ENCODE peak calls at places on chromosome 1, in eight cellular contexts. One of them, this sample, is unnamed.

GRCh38 chr1:225611537-225612223 is 41.2 kb downstream of the ENAH start:
- DNase-seq in body of pancreas: peak
- DNase-seq in GM12891: no peak
- DNase-seq in uterus: no peak
- DNase-seq in ovary: no peak
- DNase-seq in right lobe of liver: no peak
- DNase-seq in adrenal gland: no peak
- DNase-seq in K562: no peak
- DNase-seq in this sample: no peak

GRCh38 chr1:93758842-93759515 is 77.3 kb upstream of the BCAR3 start:
- DNase-seq in body of pancreas: no peak
- DNase-seq in GM12891: no peak
- DNase-seq in uterus: no peak
- DNase-seq in ovary: no peak
- DNase-seq in right lobe of liver: peak
- DNase-seq in adrenal gland: peak
- DNase-seq in K562: no peak
- DNase-seq in this sample: no peak

GRCh38 chr1:207959141-207959825 is 48.4 kb upstream of the CD34 start:
- DNase-seq in body of pancreas: peak
- DNase-seq in GM12891: no peak
- DNase-seq in uterus: peak
- DNase-seq in ovary: peak
- DNase-seq in right lobe of liver: peak
- DNase-seq in adrenal gland: peak
- DNase-seq in K562: no peak
- DNase-seq in this sample: peak

GRCh38 chr1:34710811-34711210 is 44.0 kb upstream of the GJB5 start:
- DNase-seq in body of pancreas: no peak
- DNase-seq in GM12891: no peak
- DNase-seq in uterus: no peak
- DNase-seq in ovary: no peak
- DNase-seq in right lobe of liver: no peak
- DNase-seq in adrenal gland: no peak
- DNase-seq in K562: no peak
- DNase-seq in this sample: no peak

GRCh38 chr1:94102126-94102525 is 18.8 kb downstream of the ABCA4 start:
- DNase-seq in body of pancreas: no peak
- DNase-seq in GM12891: no peak
- DNase-seq in uterus: no peak
- DNase-seq in ovary: no peak
- DNase-seq in right lobe of liver: no peak
- DNase-seq in adrenal gland: no peak
- DNase-seq in K562: no peak
- DNase-seq in this sample: no peak

GRCh38 chr1:38690790-38691189 is 168.8 kb downstream of the RRAGC start:
- DNase-seq in body of pancreas: no peak
- DNase-seq in GM12891: no peak
- DNase-seq in uterus: no peak
- DNase-seq in ovary: no peak
- DNase-seq in right lobe of liver: no peak
- DNase-seq in adrenal gland: no peak
- DNase-seq in K562: no peak
- DNase-seq in this sample: no peak

GRCh38 chr1:17239420-17239819 is 9.5 kb upstream of the PADI3 start:
- DNase-seq in body of pancreas: peak
- DNase-seq in GM12891: peak
- DNase-seq in uterus: no peak
- DNase-seq in ovary: no peak
- DNase-seq in right lobe of liver: no peak
- DNase-seq in adrenal gland: peak
- DNase-seq in K562: peak
- DNase-seq in this sample: peak

GRCh38 chr1:233790121-233790520 is 114.4 kb upstream of the SLC35F3 start:
- DNase-seq in body of pancreas: no peak
- DNase-seq in GM12891: no peak
- DNase-seq in uterus: no peak
- DNase-seq in ovary: no peak
- DNase-seq in right lobe of liver: no peak
- DNase-seq in adrenal gland: no peak
- DNase-seq in K562: no peak
- DNase-seq in this sample: no peak

GRCh38 chr1:168623003-168623828 is 46.8 kb downstream of the XCL1 start:
- DNase-seq in body of pancreas: no peak
- DNase-seq in GM12891: no peak
- DNase-seq in uterus: no peak
- DNase-seq in ovary: no peak
- DNase-seq in right lobe of liver: no peak
- DNase-seq in adrenal gland: peak
- DNase-seq in K562: no peak
- DNase-seq in this sample: no peak

GRCh38 chr1:33089457-33089856 is 8.5 kb downstream of the AZIN2 start:
- DNase-seq in body of pancreas: no peak
- DNase-seq in GM12891: no peak
- DNase-seq in uterus: no peak
- DNase-seq in ovary: no peak
- DNase-seq in right lobe of liver: peak
- DNase-seq in adrenal gland: no peak
- DNase-seq in K562: no peak
- DNase-seq in this sample: peak

GRCh38 chr1:192702212-192702993 is 66.5 kb downstream of the RGS13 start:
- DNase-seq in body of pancreas: no peak
- DNase-seq in GM12891: no peak
- DNase-seq in uterus: no peak
- DNase-seq in ovary: no peak
- DNase-seq in right lobe of liver: no peak
- DNase-seq in adrenal gland: no peak
- DNase-seq in K562: no peak
- DNase-seq in this sample: no peak

GRCh38 chr1:231278100-231278790 is 37.2 kb downstream of the GNPAT start:
- DNase-seq in body of pancreas: peak
- DNase-seq in GM12891: no peak
- DNase-seq in uterus: no peak
- DNase-seq in ovary: no peak
- DNase-seq in right lobe of liver: no peak
- DNase-seq in adrenal gland: no peak
- DNase-seq in K562: no peak
- DNase-seq in this sample: peak

GRCh38 chr1:59020151-59020997 is 236.5 kb upstream of the JUN start:
- DNase-seq in body of pancreas: peak
- DNase-seq in GM12891: no peak
- DNase-seq in uterus: peak
- DNase-seq in ovary: peak
- DNase-seq in right lobe of liver: no peak
- DNase-seq in adrenal gland: peak
- DNase-seq in K562: no peak
- DNase-seq in this sample: peak

GRCh38 chr1:160710531-160711252 is 930 bp downstream of the CD48 start:
- DNase-seq in body of pancreas: no peak
- DNase-seq in GM12891: no peak
- DNase-seq in uterus: no peak
- DNase-seq in ovary: no peak
- DNase-seq in right lobe of liver: no peak
- DNase-seq in adrenal gland: no peak
- DNase-seq in K562: no peak
- DNase-seq in this sample: no peak

DNA sequence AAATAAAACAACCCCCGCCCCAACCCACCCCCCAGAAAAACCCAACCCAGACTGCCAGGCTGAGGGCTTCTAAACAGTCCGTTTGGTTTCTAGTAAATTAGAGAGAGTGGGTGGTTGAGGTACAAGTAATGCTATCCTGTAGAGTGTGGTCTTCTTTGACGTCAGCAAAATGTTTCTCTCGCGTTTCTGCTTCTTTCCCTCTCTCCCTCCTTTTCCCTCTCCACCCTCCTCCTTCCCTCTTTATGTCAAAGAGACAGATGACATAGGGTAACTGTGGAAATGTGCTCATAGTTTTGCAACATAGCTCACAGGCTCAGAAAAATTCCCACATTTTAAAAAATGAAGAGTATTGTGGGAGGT is 158.3 kb downstream of the TOMM20 start:
- DNase-seq in body of pancreas: no peak
- DNase-seq in GM12891: no peak
- DNase-seq in uterus: no peak
- DNase-seq in ovary: peak
- DNase-seq in right lobe of liver: no peak
- DNase-seq in adrenal gland: no peak
- DNase-seq in K562: no peak
- DNase-seq in this sample: no peak
- TF ChIP-seq POLR2A in body of pancreas: no peak
- TF ChIP-seq POLR2A in GM12891: no peak
- TF ChIP-seq POLR2A in uterus: no peak
- TF ChIP-seq POLR2A in ovary: no peak
- TF ChIP-seq POLR2A in right lobe of liver: no peak
- TF ChIP-seq POLR2A in adrenal gland: no peak
- TF ChIP-seq POLR2A in K562: no peak
- TF ChIP-seq POLR2A in this sample: no peak

GRCh38 chr1:2204384-2205190 is 10.0 kb upstream of the FAAP20 start:
- DNase-seq in body of pancreas: peak
- DNase-seq in GM12891: peak
- DNase-seq in uterus: peak
- DNase-seq in ovary: peak
- DNase-seq in right lobe of liver: peak
- DNase-seq in adrenal gland: no peak
- DNase-seq in K562: peak
- DNase-seq in this sample: peak

GRCh38 chr1:2203671-2204383 is 9.3 kb upstream of the FAAP20 start:
- DNase-seq in body of pancreas: no peak
- DNase-seq in GM12891: no peak
- DNase-seq in uterus: peak
- DNase-seq in ovary: peak
- DNase-seq in right lobe of liver: no peak
- DNase-seq in adrenal gland: peak
- DNase-seq in K562: no peak
- DNase-seq in this sample: no peak

GRCh38 chr1:2206813-2207488 is 12.4 kb upstream of the FAAP20 start:
- DNase-seq in body of pancreas: no peak
- DNase-seq in GM12891: no peak
- DNase-seq in uterus: peak
- DNase-seq in ovary: peak
- DNase-seq in right lobe of liver: peak
- DNase-seq in adrenal gland: no peak
- DNase-seq in K562: peak
- DNase-seq in this sample: peak

GRCh38 chr1:2202843-2203601 is 8.4 kb upstream of the FAAP20 start:
- DNase-seq in body of pancreas: no peak
- DNase-seq in GM12891: no peak
- DNase-seq in uterus: no peak
- DNase-seq in ovary: no peak
- DNase-seq in right lobe of liver: no peak
- DNase-seq in adrenal gland: no peak
- DNase-seq in K562: no peak
- DNase-seq in this sample: no peak

DNA sequence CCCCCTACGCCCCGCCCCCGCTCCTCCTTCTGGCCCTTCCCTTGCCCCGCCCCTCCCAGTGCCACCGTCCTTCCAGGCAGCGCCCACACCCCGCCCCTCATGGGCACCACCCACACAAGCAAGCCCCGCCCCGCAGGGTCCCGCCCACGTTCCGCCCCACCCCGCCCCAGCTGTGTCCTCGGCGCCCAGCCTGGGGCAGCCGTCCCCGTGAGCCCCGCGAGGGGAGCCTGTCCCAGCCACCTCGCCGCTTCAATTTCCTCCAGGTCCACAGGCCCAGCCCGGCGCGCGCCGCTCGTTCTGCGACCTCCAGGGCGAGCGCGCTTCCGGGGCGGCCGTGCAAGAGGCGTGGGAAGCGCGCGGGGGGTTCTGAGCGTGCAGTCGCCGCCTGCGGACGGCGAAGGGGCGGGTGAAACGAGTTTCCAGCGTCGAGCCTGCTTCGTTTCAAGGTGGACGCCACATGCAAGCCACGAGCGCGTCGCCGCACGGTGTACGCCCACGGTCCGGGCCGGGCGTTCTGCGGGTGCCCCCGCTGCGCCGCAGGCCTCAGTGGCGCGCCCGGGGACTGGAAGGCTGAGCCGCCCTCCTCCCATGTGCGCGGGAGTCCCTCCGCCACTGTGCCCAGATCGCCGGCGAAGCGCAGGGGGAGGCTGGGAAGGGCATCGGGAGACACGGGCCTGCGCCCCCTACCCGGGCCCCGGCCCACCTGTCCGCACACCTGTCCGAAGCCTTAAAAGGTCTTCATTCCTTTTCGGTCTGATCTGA is 10.8 kb upstream of the FAAP20 start:
- DNase-seq in body of pancreas: peak
- DNase-seq in GM12891: no peak
- DNase-seq in uterus: peak
- DNase-seq in ovary: peak
- DNase-seq in right lobe of liver: peak
- DNase-seq in adrenal gland: peak
- DNase-seq in K562: no peak
- DNase-seq in this sample: peak
- TF ChIP-seq POLR2A in body of pancreas: peak
- TF ChIP-seq POLR2A in GM12891: no peak
- TF ChIP-seq POLR2A in uterus: peak
- TF ChIP-seq POLR2A in ovary: peak
- TF ChIP-seq POLR2A in right lobe of liver: peak
- TF ChIP-seq POLR2A in adrenal gland: no peak
- TF ChIP-seq POLR2A in K562: peak
- TF ChIP-seq POLR2A in this sample: peak

GRCh38 chr1:21590906-21591301 is 78.3 kb downstream of the RAP1GAP start:
- DNase-seq in body of pancreas: no peak
- DNase-seq in GM12891: no peak
- DNase-seq in uterus: no peak
- DNase-seq in ovary: no peak
- DNase-seq in right lobe of liver: no peak
- DNase-seq in adrenal gland: no peak
- DNase-seq in K562: no peak
- DNase-seq in this sample: no peak
- TF ChIP-seq POLR2A in body of pancreas: no peak
- TF ChIP-seq POLR2A in GM12891: no peak
- TF ChIP-seq POLR2A in uterus: no peak
- TF ChIP-seq POLR2A in ovary: no peak
- TF ChIP-seq POLR2A in right lobe of liver: no peak
- TF ChIP-seq POLR2A in adrenal gland: no peak
- TF ChIP-seq POLR2A in K562: no peak
- TF ChIP-seq POLR2A in this sample: no peak

GRCh38 chr1:19262047-19262446 is 10.4 kb downstream of the MRTO4 start:
- DNase-seq in body of pancreas: no peak
- DNase-seq in GM12891: no peak
- DNase-seq in uterus: no peak
- DNase-seq in ovary: no peak
- DNase-seq in right lobe of liver: no peak
- DNase-seq in adrenal gland: no peak
- DNase-seq in K562: peak
- DNase-seq in this sample: no peak

GRCh38 chr1:19257178-19257914 is 5.7 kb downstream of the MRTO4 start:
- DNase-seq in body of pancreas: no peak
- DNase-seq in GM12891: no peak
- DNase-seq in uterus: no peak
- DNase-seq in ovary: no peak
- DNase-seq in right lobe of liver: no peak
- DNase-seq in adrenal gland: peak
- DNase-seq in K562: peak
- DNase-seq in this sample: peak

GRCh38 chr1:19258353-19258752 is 6.7 kb downstream of the MRTO4 start:
- DNase-seq in body of pancreas: no peak
- DNase-seq in GM12891: no peak
- DNase-seq in uterus: no peak
- DNase-seq in ovary: no peak
- DNase-seq in right lobe of liver: no peak
- DNase-seq in adrenal gland: no peak
- DNase-seq in K562: peak
- DNase-seq in this sample: no peak

GRCh38 chr1:19262728-19263127 is 11.1 kb downstream of the MRTO4 start:
- DNase-seq in body of pancreas: no peak
- DNase-seq in GM12891: no peak
- DNase-seq in uterus: no peak
- DNase-seq in ovary: no peak
- DNase-seq in right lobe of liver: no peak
- DNase-seq in adrenal gland: no peak
- DNase-seq in K562: no peak
- DNase-seq in this sample: no peak

GRCh38 chr1:19260211-19261138 is 8.9 kb downstream of the MRTO4 start:
- DNase-seq in body of pancreas: peak
- DNase-seq in GM12891: no peak
- DNase-seq in uterus: no peak
- DNase-seq in ovary: no peak
- DNase-seq in right lobe of liver: no peak
- DNase-seq in adrenal gland: no peak
- DNase-seq in K562: peak
- DNase-seq in this sample: no peak
- TF ChIP-seq POLR2A in body of pancreas: no peak
- TF ChIP-seq POLR2A in GM12891: peak
- TF ChIP-seq POLR2A in uterus: no peak
- TF ChIP-seq POLR2A in ovary: no peak
- TF ChIP-seq POLR2A in right lobe of liver: no peak
- TF ChIP-seq POLR2A in adrenal gland: no peak
- TF ChIP-seq POLR2A in K562: peak
- TF ChIP-seq POLR2A in this sample: no peak

This sample was measured in heart left ventricle.